ENCODE peak calls at places on chromosomes 13 and 19, in four cellular contexts. Z is neural progenitor cell, H is left ventricle myocardium inferior, Y is tibial artery. F is an unnamed sample.

GRCh38 chr13:84542348-84542747 is 660.1 kb upstream of the SLITRK1 start:
- DNase-seq in H (no peak), Z (no peak), Y (no peak), F (no peak)

GRCh38 chr13:78436311-78436710 is 167.0 kb downstream of the POU4F1 start:
- DNase-seq in H (no peak), Y (no peak), Z (no peak), F (no peak)

GRCh38 chr13:72341904-72342303 is 385.5 kb downstream of the MZT1 start:
- DNase-seq in Z (peak; percentile 8), H (no peak), Y (no peak), F (no peak)

GRCh38 chr19:30662211-30662861 is 290.2 kb downstream of the ZNF536 start:
- DNase-seq in H (no peak), Z (no peak), Y (peak; percentile 42), F (peak; percentile 28)

GRCh38 chr19:16536130-16536529 is 6.1 kb downstream of the CHERP start:
- DNase-seq in Y (no peak), Z (no peak), H (no peak), F (no peak)

GRCh38 chr13:31045621-31046081 is 113.2 kb downstream of the TEX26 start:
- DNase-seq in Y (peak; percentile 53), H (no peak), Z (no peak), F (peak; percentile 80)

GRCh38 chr19:42143341-42144234 is 11.3 kb upstream of the POU2F2 start:
- DNase-seq in Y (no peak), Z (peak; percentile 88), H (no peak), F (no peak)

GRCh38 chr13:45194081-45194939 is 6.5 kb downstream of the KCTD4 start:
- DNase-seq in H (peak; percentile 37), Y (no peak), Z (peak; percentile 49), F (peak; percentile 53)

GRCh38 chr19:16366433-16367268 is 42.0 kb downstream of the KLF2 start:
- DNase-seq in H (no peak), Z (no peak), Y (no peak), F (peak; percentile 54)

GRCh38 chr13:98450495-98451167 is 126.3 kb downstream of the STK24 start:
- DNase-seq in H (peak; percentile 68), Y (no peak), Z (no peak), F (no peak)

GRCh38 chr13:78370231-78370630 is 233.1 kb downstream of the POU4F1 start:
- DNase-seq in Z (peak; percentile 7), Y (no peak), H (no peak), F (no peak)

GRCh38 chr13:114062341-114062740 is 70.1 kb downstream of the RASA3 start:
- DNase-seq in Z (no peak), Y (no peak), H (no peak), F (no peak)

GRCh38 chr13:74443623-74444022 is 309.4 kb upstream of the KLF12 start:
- DNase-seq in H (no peak), Y (no peak), Z (no peak), F (no peak)

GRCh38 chr19:45952691-45953505 is 20.8 kb downstream of the NOVA2 start:
- DNase-seq in H (peak; percentile 40), Y (no peak), Z (peak; percentile 96), F (peak; percentile 86)

GRCh38 chr13:106496072-106496997 is 39.1 kb downstream of the EFNB2 start:
- DNase-seq in H (no peak), Y (no peak), Z (no peak), F (no peak)

GRCh38 chr19:343941-344624 is 513 bp downstream of the MIER2 start:
- DNase-seq in Z (peak; percentile 81), H (no peak), Y (no peak), F (peak; percentile 44)

GRCh38 chr19:33391631-33392249 is 18.2 kb downstream of the CEBPG start:
- DNase-seq in Z (no peak), Y (peak; percentile 15), H (no peak), F (no peak)

GRCh38 chr13:51249254-51249653 is 27.1 kb downstream of the FAM124A start:
- DNase-seq in Y (no peak), H (no peak), Z (no peak), F (no peak)

GRCh38 chr13:27821566-27821965 is 29.3 kb downstream of the GSX1 start:
- DNase-seq in Y (no peak), H (no peak), Z (peak; percentile 74), F (no peak)

GRCh38 chr19:46691948-46692347 is 25.0 kb downstream of the PRKD2 start:
- DNase-seq in Z (no peak), Y (no peak), H (no peak), F (no peak)

GRCh38 chr19:15200575-15201364 is at the start of gene NOTCH3:
- DNase-seq in Z (peak; percentile 89), Y (no peak), H (no peak), F (no peak)
- H3K27me3 ChIP-seq in Z (no peaks in the 10 kb centered on the region), Y (no peaks in the 10 kb centered on the region), H (peaks cover 71% of the 10 kb centered on the region), F (no peaks in the 10 kb centered on the region)

GRCh38 chr13:41660426-41660825 is 203.1 kb downstream of the RGCC start:
- DNase-seq in H (no peak), Z (no peak), Y (no peak), F (no peak)
- H3K36me3 ChIP-seq in H (peaks cover 18% of the 10 kb centered on the region), Z (no peaks in the 10 kb centered on the region), Y (no peaks in the 10 kb centered on the region), F (no peaks in the 10 kb centered on the region)

GRCh38 chr13:111514646-111515617 is 194.5 kb downstream of the TEX29 start:
- DNase-seq in Z (no peak), Y (no peak), H (no peak), F (no peak)
- H3K27me3 ChIP-seq in Z (no peaks in the 10 kb centered on the region), Y (no peaks in the 10 kb centered on the region), H (peaks cover 81% of the 10 kb centered on the region), F (no peaks in the 10 kb centered on the region)

DNA sequence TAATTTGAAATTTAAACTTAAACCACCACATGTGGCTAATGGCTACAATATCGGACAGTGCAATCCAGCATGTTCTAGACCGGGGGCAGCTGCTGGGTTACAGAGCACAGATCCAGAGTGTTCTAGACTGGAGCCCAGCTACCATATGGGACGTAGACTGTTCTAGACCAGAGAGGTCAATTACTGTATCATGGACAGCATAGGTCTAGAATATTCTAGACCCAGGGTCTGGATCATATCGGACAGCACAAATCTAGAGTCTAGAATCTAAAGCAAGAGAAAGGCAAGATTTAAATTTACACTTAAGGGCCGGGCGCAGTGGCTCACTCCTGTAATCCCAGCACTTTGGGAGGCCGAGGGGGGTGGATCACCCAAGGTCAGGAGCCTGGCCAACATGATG is 37.9 kb downstream of the CELF5 start:
- DNase-seq in Z (no peak), H (no peak), Y (no peak), F (no peak)
- H3K36me3 ChIP-seq in Z (no peaks in the 10 kb centered on the region), H (no peaks in the 10 kb centered on the region), Y (no peaks in the 10 kb centered on the region), F (no peaks in the 10 kb centered on the region)

GRCh38 chr13:112071902-112072530 is 5.1 kb downstream of the SOX1 start:
- DNase-seq in Y (no peak), Z (peak; percentile 59), H (no peak), F (no peak)
- H3K27me3 ChIP-seq in Y (no peaks in the 10 kb centered on the region), Z (peaks cover 89% of the 10 kb centered on the region), H (peaks cover 95% of the 10 kb centered on the region), F (peaks cover 2% of the 10 kb centered on the region)

GRCh38 chr19:35272122-35272715 is 3.5 kb downstream of the USF2 start:
- DNase-seq in Z (no peak), Y (peak; percentile 60), H (no peak), F (no peak)
- H3K36me3 ChIP-seq in Z (peaks cover 5% of the 10 kb centered on the region), Y (peaks cover 49% of the 10 kb centered on the region), H (peaks cover 58% of the 10 kb centered on the region), F (peaks cover 6% of the 10 kb centered on the region)

GRCh38 chr19:2823646-2824045 is 4.0 kb downstream of the ZNF554 start:
- DNase-seq in Z (no peak), Y (no peak), H (no peak), F (no peak)
- H3K27me3 ChIP-seq in Z (no peaks in the 10 kb centered on the region), Y (no peaks in the 10 kb centered on the region), H (no peaks in the 10 kb centered on the region), F (no peaks in the 10 kb centered on the region)

DNA sequence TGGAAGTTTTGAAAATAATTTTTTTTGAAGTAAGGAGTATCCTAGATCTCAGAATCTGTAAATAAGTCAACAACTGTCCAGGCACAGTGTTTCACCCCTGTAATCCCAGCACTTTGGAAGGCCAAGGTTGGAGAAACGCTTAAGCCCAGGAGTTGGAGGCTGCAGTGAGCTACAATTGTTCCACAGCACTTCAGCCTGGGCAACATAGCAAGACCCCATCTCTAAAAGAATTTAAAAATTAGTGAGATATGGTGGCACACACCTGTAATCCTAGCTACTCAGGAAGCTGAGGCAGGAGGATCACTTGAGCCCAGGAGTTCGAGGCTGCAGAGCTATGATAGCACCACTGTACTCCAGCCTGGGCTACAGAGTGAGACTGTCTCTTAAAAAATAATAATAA is 87.2 kb upstream of the ZNF507 start:
- DNase-seq in Y (no peak), H (no peak), Z (no peak), F (no peak)
- H3K36me3 ChIP-seq in Y (no peaks in the 10 kb centered on the region), H (no peaks in the 10 kb centered on the region), Z (no peaks in the 10 kb centered on the region), F (no peaks in the 10 kb centered on the region)